ENCODE peak calls at places on chromosomes 12 and 14, in five cellular contexts. C, Y, Z, K and T are unnamed samples.

GRCh38 chr12:125533434-125534029 is 468.3 kb downstream of the AACS start:
- DNase-seq in Z (peak; percentile 29), K (no peak), C (peak; percentile 27), Y (no peak), T (peak; percentile 73)

GRCh38 chr12:131121705-131122405 is 168.1 kb downstream of the ADGRD1 start:
- DNase-seq in Z (no peak), Y (no peak), K (no peak), C (no peak), T (no peak)

GRCh38 chr14:91225025-91225424 is 19.5 kb downstream of the GPR68 start:
- DNase-seq in C (no peak), Z (no peak), Y (no peak), K (no peak), T (no peak)

GRCh38 chr12:105278043-105278697 is 42.2 kb upstream of the APPL2 start:
- DNase-seq in Y (peak; percentile 31), K (no peak), C (no peak), Z (no peak), T (no peak)

GRCh38 chr12:75658826-75659823 is 147.7 kb upstream of the KRR1 start:
- DNase-seq in C (no peak), Z (no peak), K (no peak), Y (peak; percentile 76), T (no peak)

GRCh38 chr12:119573086-119573485 is 20.5 kb upstream of the TMEM233 start:
- DNase-seq in K (no peak), C (no peak), Z (no peak), Y (no peak), T (no peak)

GRCh38 chr12:96399081-96399918 is 939 bp downstream of the CDK17 start:
- DNase-seq in C (peak; percentile 72), Y (peak; percentile 55), K (peak; percentile 80), Z (peak; percentile 50), T (peak; percentile 89)

GRCh38 chr12:34340534-34341361 is 318.5 kb downstream of the ALG10 start:
- DNase-seq in K (no peak), Z (no peak), C (no peak), Y (no peak), T (no peak)

GRCh38 chr12:100706029-100706428 is 88.5 kb upstream of the ANO4 start:
- DNase-seq in K (no peak), Z (no peak), Y (peak; percentile 57), C (no peak), T (no peak)

GRCh38 chr12:70661762-70662161 is 24.5 kb upstream of the PTPRB start:
- DNase-seq in C (no peak), Y (peak; percentile 81), Z (no peak), K (no peak), T (no peak)

GRCh38 chr14:35878272-35879140 is 52.4 kb downstream of the BRMS1L start:
- DNase-seq in Z (no peak), C (no peak), K (peak; percentile 41), Y (peak; percentile 90), T (no peak)

GRCh38 chr14:86626530-86626929 is 1096.6 kb downstream of the FLRT2 start:
- DNase-seq in C (no peak), Z (no peak), Y (no peak), K (no peak), T (no peak)

GRCh38 chr14:68446243-68447040 is 346.4 kb downstream of the ZFP36L1 start:
- DNase-seq in C (no peak), Z (no peak), K (no peak), Y (no peak), T (no peak)

GRCh38 chr14:79924583-79924982 is 286.7 kb downstream of the DIO2 start:
- DNase-seq in Z (no peak), C (no peak), Y (no peak), K (no peak), T (no peak)

GRCh38 chr14:77562681-77563080 is 53.8 kb downstream of the SPTLC2 start:
- DNase-seq in Y (peak; percentile 91), C (no peak), K (no peak), Z (no peak), T (no peak)

GRCh38 chr12:46198913-46199312 is 69.9 kb downstream of the SLC38A1 start:
- DNase-seq in Y (no peak), K (no peak), C (no peak), Z (no peak), T (no peak)

GRCh38 chr14:31268216-31268615 is 60.6 kb upstream of the HECTD1 start:
- DNase-seq in C (no peak), K (no peak), Z (no peak), Y (no peak), T (no peak)

GRCh38 chr14:32083315-32083624 is 6.2 kb downstream of the ARHGAP5 start:
- DNase-seq in K (no peak), Z (no peak), C (no peak), Y (no peak), T (no peak)

GRCh38 chr12:60666895-60667294 is 1071.1 kb downstream of the SLC16A7 start:
- DNase-seq in Z (no peak), C (no peak), K (no peak), Y (no peak), T (no peak)

GRCh38 chr12:56028511-56029165 is 7.8 kb downstream of the IKZF4 start:
- DNase-seq in C (no peak), Z (no peak), K (no peak), Y (no peak), T (no peak)

GRCh38 chr12:27434673-27435565 is 11.6 kb upstream of the SMCO2 start:
- DNase-seq in C (peak; percentile 8), Z (no peak), Y (peak; percentile 11), K (no peak), T (no peak)

GRCh38 chr14:104144911-104145825 is 6.8 kb downstream of the KIF26A start:
- DNase-seq in Y (no peak), C (no peak), Z (no peak), K (no peak), T (peak; percentile 64)

GRCh38 chr14:87149583-87150354 is 843.2 kb downstream of the GALC start:
- DNase-seq in C (no peak), Z (no peak), K (no peak), Y (no peak), T (no peak)

GRCh38 chr12:16118586-16118985 is 158.9 kb downstream of the SLC15A5 start:
- DNase-seq in Z (no peak), Y (no peak), C (no peak), K (no peak), T (no peak)

GRCh38 chr14:95935228-95935822 is 58.7 kb downstream of the TUNAR start:
- DNase-seq in K (no peak), Y (peak; percentile 9), C (no peak), Z (no peak), T (no peak)

GRCh38 chr14:63611078-63611477 is 30.6 kb downstream of the WDR89 start:
- DNase-seq in C (no peak), K (no peak), Z (no peak), Y (no peak), T (no peak)

GRCh38 chr12:94750891-94751290 is 100.5 kb upstream of the TMCC3 start:
- DNase-seq in C (no peak), K (no peak), Y (no peak), Z (no peak), T (no peak)

GRCh38 chr12:57627504-57628279 is 5.3 kb downstream of the B4GALNT1 start:
- DNase-seq in C (no peak), Z (no peak), Y (no peak), K (peak; percentile 14), T (no peak)

GRCh38 chr14:68497016-68497415 is 295.9 kb downstream of the ZFP36L1 start:
- DNase-seq in Z (no peak), Y (no peak), K (no peak), C (no peak), T (no peak)

GRCh38 chr14:76808990-76809389 is 3.7 kb downstream of the ANGEL1 start:
- DNase-seq in Y (no peak), Z (no peak), C (no peak), K (no peak), T (no peak)